ENCODE peak calls at places on chromosomes 6 and 20, in four cellular contexts. R is type B pancreatic cell; W is stimulated activated CD4-positive, alpha-beta T cell treated with anti-CD3 and anti-CD28 coated beads, Interleukin-2, amount 100 ng/mL, for 4 hours; E is iris pigment epithelial cell. T is an unnamed sample.

GRCh38 chr20:39188264-39188765 is 226.2 kb downstream of the DHX35 start:
- DNase-seq in W (no peak), E (no peak), R (no peak), T (no peak)

GRCh38 chr6:157405986-157406385 is 25.0 kb downstream of the ZDHHC14 start:
- DNase-seq in R (no peak), E (peak), W (no peak), T (no peak)

GRCh38 chr20:25129908-25130307 is 48.0 kb upstream of the VSX1 start:
- DNase-seq in W (no peak), R (no peak), E (no peak), T (no peak)

GRCh38 chr6:162416845-162417537 is 310.6 kb downstream of the PRKN start:
- DNase-seq in E (no peak), R (no peak), W (no peak), T (no peak)

GRCh38 chr6:133701633-133702331 is 187.1 kb upstream of the TCF21 start:
- DNase-seq in R (no peak), W (no peak), E (no peak), T (no peak)

GRCh38 chr20:53321596-53321995 is 272.0 kb downstream of the ZNF217 start:
- DNase-seq in E (no peak), R (no peak), W (no peak), T (no peak)

GRCh38 chr20:3612795-3613560 is 50.2 kb downstream of the GFRA4 start:
- DNase-seq in R (no peak), E (peak), W (no peak), T (no peak)

GRCh38 chr20:60501048-60501447 is 542.8 kb downstream of the CDH26 start:
- DNase-seq in E (no peak), R (no peak), W (no peak), T (no peak)

GRCh38 chr6:112581015-112581414 is 233.9 kb downstream of the RFPL4B start:
- DNase-seq in E (no peak), W (no peak), R (no peak), T (no peak)

GRCh38 chr20:54093423-54094267 is 23.3 kb upstream of the BCAS1 start:
- DNase-seq in R (no peak), W (no peak), E (no peak), T (no peak)

GRCh38 chr20:33696448-33696847 is 10.3 kb upstream of the E2F1 start:
- DNase-seq in E (no peak), W (no peak), R (no peak), T (no peak)

GRCh38 chr20:24934101-24934661 is 14.9 kb upstream of the CST7 start:
- DNase-seq in R (no peak), W (no peak), E (no peak), T (peak)

GRCh38 chr20:48384147-48384818 is 443.5 kb downstream of the PREX1 start:
- DNase-seq in E (no peak), W (no peak), R (no peak), T (no peak)

GRCh38 chr20:35621560-35621946 is 5.9 kb downstream of the SPAG4 start:
- DNase-seq in E (no peak), R (no peak), W (no peak), T (no peak)

GRCh38 chr6:87656857-87657256 is 45.2 kb downstream of the AKIRIN2 start:
- DNase-seq in W (no peak), R (no peak), E (peak), T (no peak)

GRCh38 chr6:132414761-132415160 is 13.5 kb upstream of the MOXD1 start:
- DNase-seq in R (no peak), E (no peak), W (no peak), T (no peak)

GRCh38 chr20:52096117-52096516 is 95.5 kb downstream of the ZFP64 start:
- DNase-seq in W (no peak), E (no peak), R (no peak), T (no peak)

GRCh38 chr6:12119085-12119588 is 107.0 kb downstream of the HIVEP1 start:
- DNase-seq in R (no peak), E (no peak), W (no peak), T (no peak)

GRCh38 chr6:75415804-75416203 is 77.8 kb downstream of the FILIP1 start:
- DNase-seq in R (no peak), W (no peak), E (no peak), T (no peak)

GRCh38 chr6:123462141-123462540 is 174.6 kb downstream of the TRDN start:
- DNase-seq in E (no peak), W (no peak), R (no peak), T (no peak)

GRCh38 chr6:159608961-159609673 is 83.9 kb downstream of the SOD2 start:
- DNase-seq in E (peak), W (no peak), R (no peak), T (no peak)

GRCh38 chr6:38552136-38552535 is 87.6 kb downstream of the BTBD9 start:
- DNase-seq in E (no peak), W (no peak), R (no peak), T (no peak)

GRCh38 chr6:99130897-99131873 is 183.4 kb upstream of the FBXL4 start:
- DNase-seq in E (no peak), W (no peak), R (no peak), T (no peak)

GRCh38 chr6:57173056-57173885 is 1.1 kb downstream of the BAG2 start:
- DNase-seq in W (peak), E (peak), R (no peak), T (no peak)

GRCh38 chr20:6870559-6870958 is 103.1 kb downstream of the BMP2 start:
- DNase-seq in W (no peak), R (no peak), E (peak), T (no peak)

GRCh38 chr6:25882066-25882496 is 8.0 kb upstream of the SLC17A3 start:
- DNase-seq in R (no peak), W (no peak), E (no peak), T (no peak)

GRCh38 chr6:131694832-131695426 is 6.3 kb downstream of the OR2A4 start:
- DNase-seq in W (no peak), E (peak), R (no peak), T (no peak)

GRCh38 chr6:84774174-84775158 is 10.1 kb upstream of the TBX18 start:
- DNase-seq in R (no peak), W (no peak), E (peak), T (no peak)

GRCh38 chr6:34709386-34709785 is 12.8 kb upstream of the ILRUN start:
- DNase-seq in R (no peak), E (peak), W (no peak), T (no peak)

GRCh38 chr6:79438015-79438414 is 99.2 kb downstream of the LCA5 start:
- DNase-seq in E (peak), R (no peak), W (no peak), T (no peak)

GRCh38 chr20:24579475-24579874 is 110.0 kb downstream of the SYNDIG1 start:
- DNase-seq in W (no peak), R (no peak), E (no peak), T (peak)

T was measured in vagina.